ENCODE peak calls at places on chromosome 14, in four cellular contexts. L is stimulated activated CD8-positive, alpha-beta memory T cell treated with anti-CD3 and anti-CD28 coated beads, Interleukin-4, amount 100 ng/mL, for 24 hours; O is NCI-H1105; A is neuronal stem cell. V is an unnamed sample.

GRCh38 chr14:56098021-56098420 is 20.2 kb upstream of the PELI2 start:
- DNase-seq in L (no peak), O (no peak), A (no peak), V (no peak)

GRCh38 chr14:56064513-56064912 is 53.7 kb upstream of the PELI2 start:
- DNase-seq in L (no peak), O (no peak), A (no peak), V (no peak)

GRCh38 chr14:58899317-58899713 is 261.6 kb downstream of the DACT1 start:
- DNase-seq in L (no peak), O (no peak), A (no peak), V (peak; percentile 74)

GRCh38 chr14:59116984-59117415 is 71.5 kb upstream of the DAAM1 start:
- DNase-seq in L (no peak), O (no peak), A (no peak), V (peak; percentile 99)

GRCh38 chr14:65560340-65561027 is 148.0 kb downstream of the FUT8 start:
- DNase-seq in L (no peak), O (peak; percentile 18), A (no peak), V (no peak)

GRCh38 chr14:40870252-40870651 is 736.4 kb upstream of the LRFN5 start:
- DNase-seq in L (no peak), O (no peak), A (no peak), V (peak; percentile 33)

GRCh38 chr14:29654910-29655590 is 272.6 kb downstream of the PRKD1 start:
- DNase-seq in L (no peak), O (no peak), A (no peak), V (no peak)

GRCh38 chr14:57221931-57222330 is 46.8 kb downstream of the EXOC5 start:
- DNase-seq in L (no peak), O (no peak), A (no peak), V (no peak)

GRCh38 chr14:53517276-53517960 is 364.3 kb upstream of the DDHD1 start:
- DNase-seq in L (no peak), O (no peak), A (no peak), V (no peak)

GRCh38 chr14:89013098-89013504 is 188.7 kb downstream of the TTC8 start:
- DNase-seq in L (peak; percentile 6), O (no peak), A (no peak), V (peak; percentile 59)

GRCh38 chr14:72909163-72909562 is 15.3 kb upstream of the DPF3 start:
- DNase-seq in L (no peak), O (no peak), A (no peak), V (no peak)

GRCh38 chr14:51211149-51211548 is 28.9 kb upstream of the TMX1 start:
- DNase-seq in L (no peak), O (peak; percentile 90), A (no peak), V (peak; percentile 63)

GRCh38 chr14:63343878-63344277 is 25.1 kb upstream of the GPHB5 start:
- DNase-seq in L (no peak), O (no peak), A (no peak), V (peak; percentile 87)

GRCh38 chr14:105761842-105762241 is 235.5 kb downstream of the TMEM121 start:
- DNase-seq in L (no peak), O (no peak), A (no peak), V (no peak)

GRCh38 chr14:55333785-55334485 is 62.7 kb downstream of the FBXO34 start:
- DNase-seq in L (no peak), O (no peak), A (no peak), V (peak; percentile 45)

GRCh38 chr14:48970995-48971394 is 615.2 kb downstream of the RPS29 start:
- DNase-seq in L (no peak), O (no peak), A (no peak), V (peak; percentile 40)

GRCh38 chr14:76924363-76925151 is 98.3 kb downstream of the LRRC74A start:
- DNase-seq in L (no peak), O (peak; percentile 99), A (peak; percentile 64), V (no peak)

GRCh38 chr14:66088661-66089060 is 397.5 kb upstream of the CCDC196 start:
- DNase-seq in L (no peak), O (no peak), A (no peak), V (no peak)

GRCh38 chr14:89899917-89900680 is 54.4 kb downstream of the EFCAB11 start:
- DNase-seq in L (no peak), O (peak; percentile 19), A (no peak), V (peak; percentile 29)

GRCh38 chr14:36424478-36425102 is 95.4 kb downstream of the NKX2-1 start:
- DNase-seq in L (no peak), O (peak; percentile 98), A (no peak), V (no peak)

GRCh38 chr14:93954900-93955891 is 21.2 kb downstream of the ASB2 start:
- DNase-seq in L (no peak), O (no peak), A (no peak), V (no peak)

GRCh38 chr14:19878029-19878642 is 3.2 kb downstream of the OR4K2 start:
- DNase-seq in L (no peak), O (no peak), A (no peak), V (peak; percentile 67)

V was measured in PC-3.